ENCODE peak calls at places on chromosomes 2 and 18, in six cellular contexts. P, T, F, E, L and C are unnamed samples.

GRCh38 chr2:10002087-10002486 is 41.3 kb upstream of the KLF11 start:
- DNase-seq in E (no peak), P (no peak), T (no peak), L (no peak), F (no peak), C (no peak)

GRCh38 chr2:45882707-45883106 is 231.2 kb downstream of the PRKCE start:
- DNase-seq in P (no peak), L (no peak), E (peak), F (peak), T (no peak), C (peak)

GRCh38 chr2:230873670-230874401 is 9.1 kb downstream of the ITM2C start:
- DNase-seq in T (peak), L (no peak), P (no peak), F (no peak), E (peak), C (no peak)

GRCh38 chr2:209472386-209472832 is 48.6 kb downstream of the MAP2 start:
- DNase-seq in L (no peak), E (no peak), T (no peak), P (no peak), F (peak), C (peak)

GRCh38 chr2:148990968-148991367 is 47.5 kb upstream of the LYPD6B start:
- DNase-seq in E (no peak), F (no peak), L (no peak), T (no peak), P (no peak), C (no peak)

GRCh38 chr2:24403168-24403850 is 43.0 kb upstream of the ITSN2 start:
- DNase-seq in T (no peak), F (no peak), L (no peak), P (no peak), E (no peak), C (no peak)

GRCh38 chr2:196718796-196719564 is 79.5 kb downstream of the CCDC150 start:
- DNase-seq in T (no peak), L (no peak), P (no peak), E (no peak), F (peak), C (peak)

GRCh38 chr2:172096661-172097547 is 5.8 kb downstream of the DLX2 start:
- DNase-seq in P (no peak), T (no peak), F (peak), L (no peak), E (no peak), C (no peak)

GRCh38 chr2:146642066-146642465 is 1202.8 kb upstream of the ACVR2A start:
- DNase-seq in P (no peak), T (no peak), E (no peak), L (no peak), F (no peak), C (no peak)

GRCh38 chr2:32745191-32745590 is 117.3 kb downstream of the TTC27 start:
- DNase-seq in E (no peak), P (no peak), F (no peak), T (no peak), L (no peak), C (peak)

GRCh38 chr2:185128331-185128730 is 530.0 kb downstream of the ZNF804A start:
- DNase-seq in L (no peak), F (no peak), T (no peak), E (no peak), P (no peak), C (no peak)

GRCh38 chr18:46155652-46156051 is 51.5 kb downstream of the HAUS1 start:
- DNase-seq in F (peak), P (no peak), T (no peak), L (no peak), E (no peak), C (peak)

GRCh38 chr2:25079050-25079635 is 37.3 kb downstream of the EFR3B start:
- DNase-seq in L (no peak), T (no peak), F (no peak), E (no peak), P (no peak), C (no peak)

GRCh38 chr2:165425556-165425955 is 43.9 kb upstream of the CSRNP3 start:
- DNase-seq in F (no peak), L (no peak), P (no peak), T (no peak), E (no peak), C (no peak)

GRCh38 chr2:119480184-119480583 is 44.1 kb downstream of the SCTR start:
- DNase-seq in T (no peak), P (no peak), L (no peak), F (no peak), E (no peak), C (no peak)

GRCh38 chr2:65396348-65397026 is 35.9 kb downstream of the SPRED2 start:
- DNase-seq in F (peak), L (no peak), P (no peak), E (peak), T (no peak), C (peak)

GRCh38 chr2:7758065-7758759 is 841.0 kb downstream of the RNF144A start:
- DNase-seq in L (no peak), F (no peak), T (peak), P (no peak), E (no peak), C (no peak)

GRCh38 chr2:46003912-46004473 is 293.2 kb upstream of the EPAS1 start:
- DNase-seq in E (no peak), P (no peak), T (no peak), L (no peak), F (no peak), C (no peak)

GRCh38 chr18:45562567-45563479 is 52.5 kb upstream of the SLC14A2 start:
- DNase-seq in F (no peak), E (peak), P (no peak), T (no peak), L (no peak), C (no peak)

GRCh38 chr2:30777662-30778505 is 29.4 kb downstream of the CAPN13 start:
- DNase-seq in L (no peak), P (no peak), T (no peak), F (no peak), E (no peak), C (no peak)

GRCh38 chr18:5524660-5525059 is 19.1 kb downstream of the EPB41L3 start:
- DNase-seq in F (no peak), P (no peak), E (no peak), T (no peak), L (no peak), C (no peak)

GRCh38 chr18:62396381-62396780 is 71.3 kb downstream of the TNFRSF11A start:
- DNase-seq in F (no peak), T (no peak), E (no peak), P (no peak), L (no peak), C (no peak)

GRCh38 chr18:3508576-3509559 is 58.9 kb downstream of the TGIF1 start:
- DNase-seq in T (no peak), P (no peak), E (no peak), L (no peak), F (no peak), C (no peak)

GRCh38 chr2:152647417-152648010 is 69.7 kb downstream of the PRPF40A start:
- DNase-seq in P (peak), F (peak), E (peak), T (no peak), L (peak), C (peak)

GRCh38 chr2:24973812-24974211 is 2.1 kb upstream of the DNAJC27 start:
- DNase-seq in E (no peak), L (no peak), P (no peak), F (peak), T (no peak), C (no peak)

GRCh38 chr2:237143676-237144440 is 58.2 kb downstream of the COPS8 start:
- DNase-seq in E (no peak), L (no peak), T (no peak), P (no peak), F (peak), C (peak)

GRCh38 chr2:231614559-231615057 is 21.9 kb downstream of the TEX44 start:
- DNase-seq in T (no peak), F (no peak), L (peak), P (peak), E (no peak), C (no peak)

GRCh38 chr2:54968561-54969218 is 81.6 kb downstream of the RTN4 start:
- DNase-seq in T (no peak), E (no peak), P (no peak), L (no peak), F (peak), C (no peak)

GRCh38 chr2:2183717-2184116 is 147.4 kb downstream of the MYT1L start:
- DNase-seq in T (no peak), E (no peak), L (no peak), F (no peak), P (no peak), C (no peak)

GRCh38 chr2:112800881-112801583 is 16.7 kb upstream of the IL1A start:
- DNase-seq in T (no peak), L (no peak), F (no peak), E (no peak), P (no peak), C (no peak)

GRCh38 chr2:7427293-7428060 is 510.3 kb downstream of the RNF144A start:
- DNase-seq in L (no peak), P (no peak), T (peak), E (no peak), F (peak), C (peak)

GRCh38 chr2:219772697-219773096 is 145.3 kb downstream of the SLC4A3 start:
- DNase-seq in T (no peak), E (no peak), P (no peak), L (no peak), F (no peak), C (no peak)

GRCh38 chr2:111252436-111252835 is 131.7 kb downstream of the BCL2L11 start:
- DNase-seq in T (no peak), P (no peak), L (no peak), E (no peak), F (no peak), C (peak)

GRCh38 chr2:134772493-134773169 is 53.8 kb upstream of the TMEM163 start:
- DNase-seq in P (no peak), L (no peak), T (no peak), E (no peak), F (no peak), C (no peak)

GRCh38 chr2:9573840-9574239 is 18.2 kb upstream of the ADAM17 start:
- DNase-seq in L (no peak), T (no peak), E (no peak), F (no peak), P (no peak), C (no peak)

GRCh38 chr2:181764095-181764963 is 84.0 kb upstream of the NEUROD1 start:
- DNase-seq in L (no peak), T (no peak), P (no peak), F (no peak), E (no peak), C (no peak)
- TF ChIP-seq CTCF in L (no peak), T (no peak), P (no peak), F (no peak), E (no peak), C (no peak)

GRCh38 chr2:239398536-239398935 is 2.3 kb downstream of the HDAC4 start:
- DNase-seq in E (no peak), L (peak), P (no peak), F (no peak), T (no peak), C (no peak)
- H3K4me3 ChIP-seq in E (no peak), L (no peak), P (no peak), F (no peak), T (no peak), C (no peak)

DNA sequence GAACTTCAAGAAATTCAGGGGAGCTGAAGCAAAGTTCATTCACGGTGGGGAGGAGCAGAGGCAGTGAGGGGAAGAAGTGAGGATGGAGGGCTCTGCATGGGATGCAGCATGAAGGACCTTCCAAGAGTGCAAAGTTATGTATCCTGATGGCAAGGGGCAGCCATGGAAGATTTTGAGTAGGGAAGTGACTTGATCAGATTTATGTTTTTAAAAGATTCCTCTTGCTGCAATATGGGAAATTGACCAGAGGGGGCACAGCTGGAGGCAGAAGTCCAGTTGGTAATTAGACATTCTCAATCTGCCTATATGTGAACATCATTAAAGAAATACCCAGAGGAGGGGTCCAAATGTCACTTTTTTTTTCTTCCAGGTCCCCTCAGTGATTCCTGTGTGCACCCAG is 21.5 kb upstream of the ANXA4 start:
- DNase-seq in T (no peak), L (no peak), E (no peak), P (no peak), F (peak), C (no peak)
- TF ChIP-seq CTCF in T (peak), L (no peak), E (no peak), P (peak), F (peak), C (peak)

GRCh38 chr2:232698552-232699091 is 1.5 kb downstream of the GIGYF2 start:
- DNase-seq in E (no peak), P (no peak), T (no peak), L (no peak), F (peak), C (no peak)

GRCh38 chr2:232697807-232698110 is 628 bp downstream of the GIGYF2 start:
- DNase-seq in T (no peak), P (no peak), F (no peak), L (no peak), E (no peak), C (no peak)

GRCh38 chr2:232697059-232697806 is at the start of gene GIGYF2:
- DNase-seq in E (peak), L (peak), T (peak), P (peak), F (peak), C (peak)

GRCh38 chr2:232700154-232700553 is 3.0 kb downstream of the GIGYF2 start:
- DNase-seq in E (no peak), L (no peak), T (no peak), F (no peak), P (no peak), C (no peak)

GRCh38 chr2:232699110-232699509 is 2.0 kb downstream of the GIGYF2 start:
- DNase-seq in T (no peak), F (no peak), L (no peak), E (no peak), P (no peak), C (no peak)
- H3K4me3 ChIP-seq in T (peak), F (peak), L (peak), E (no peak), P (peak), C (no peak)

DNA sequence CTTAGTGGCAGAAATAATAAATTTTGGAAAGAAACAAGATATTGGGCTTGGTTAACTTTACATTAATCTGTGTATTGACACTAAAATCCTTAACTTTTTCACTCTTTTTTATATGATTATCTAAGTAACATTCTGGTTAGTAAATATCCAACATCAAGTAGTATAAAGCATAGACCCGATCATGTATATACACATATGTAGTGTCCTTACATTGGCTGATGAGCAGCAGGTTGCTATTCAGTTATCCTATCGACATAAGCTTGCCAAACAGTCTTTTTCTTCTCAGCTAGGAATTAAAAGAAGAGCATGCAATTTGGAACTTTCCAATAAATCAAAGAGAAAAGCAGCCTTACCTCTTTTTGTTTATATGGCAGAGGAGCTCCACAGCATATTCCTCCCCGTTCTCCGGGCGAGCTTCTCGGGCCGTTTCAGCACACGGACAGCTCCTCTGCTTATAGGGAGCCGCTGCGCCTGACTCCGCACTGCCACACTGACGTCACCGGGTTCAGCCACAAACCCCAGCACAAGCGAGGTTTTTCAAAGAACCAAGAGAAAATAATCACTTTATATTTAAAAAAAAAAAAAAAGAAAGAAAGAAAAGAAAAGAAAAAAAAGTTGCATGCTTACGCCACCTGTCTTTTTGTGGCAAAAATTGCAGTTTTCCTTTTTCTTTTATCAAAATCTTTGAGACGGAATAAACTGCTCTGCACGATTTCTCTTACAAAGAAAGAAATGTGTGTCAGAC is at the start of gene SCG2:
- DNase-seq in T (no peak), E (peak), F (peak), P (peak), L (peak), C (peak)
- TF ChIP-seq CTCF in T (no peak), E (no peak), F (peak), P (peak), L (peak), C (peak)

GRCh38 chr18:75132471-75132870 is 76.5 kb downstream of the PTGR3 start:
- DNase-seq in L (no peak), T (no peak), P (no peak), E (no peak), F (no peak), C (no peak)

GRCh38 chr18:75130591-75131274 is 78.2 kb downstream of the PTGR3 start:
- DNase-seq in T (no peak), F (peak), P (no peak), L (no peak), E (no peak), C (peak)

GRCh38 chr18:75132931-75133525 is 75.9 kb downstream of the PTGR3 start:
- DNase-seq in E (no peak), L (no peak), P (no peak), F (no peak), T (no peak), C (no peak)

GRCh38 chr18:75132068-75132467 is 76.9 kb downstream of the PTGR3 start:
- DNase-seq in F (no peak), L (no peak), T (no peak), E (no peak), P (no peak), C (no peak)

DNA sequence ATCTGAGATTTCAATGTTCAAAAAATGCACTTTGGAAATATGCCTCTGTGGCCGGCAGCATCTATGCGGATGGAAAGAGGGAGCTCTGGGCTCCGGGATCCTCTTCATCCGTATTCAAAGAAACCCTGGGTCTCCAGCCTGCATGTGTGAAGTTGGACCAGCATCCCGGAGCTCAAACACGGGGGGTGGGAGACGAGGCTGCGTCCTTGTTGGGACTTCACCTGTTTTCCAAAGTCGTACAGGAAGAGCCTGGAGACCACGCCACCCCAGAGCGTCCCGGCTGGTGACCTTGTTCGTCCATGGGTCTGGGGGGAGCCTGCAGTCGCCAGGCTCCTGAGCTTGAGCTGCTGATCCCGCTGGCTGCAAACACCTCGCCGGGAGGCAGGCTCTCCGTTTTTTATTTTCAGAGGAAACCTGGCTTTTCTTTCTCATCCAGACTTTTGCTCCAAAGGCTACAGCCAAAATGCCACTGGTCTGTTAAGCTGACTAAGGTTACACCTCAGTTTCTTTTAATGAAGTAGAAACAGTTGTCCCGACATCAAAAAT is 77.4 kb downstream of the PTGR3 start:
- DNase-seq in E (no peak), P (no peak), T (no peak), L (no peak), F (no peak), C (no peak)
- H3K4me3 ChIP-seq in E (no peak), P (no peak), T (no peak), L (no peak), F (no peak), C (no peak)

GRCh38 chr2:157190151-157190550 is 67.4 kb upstream of the GALNT5 start:
- DNase-seq in P (no peak), L (no peak), E (no peak), F (peak), T (no peak), C (peak)

GRCh38 chr2:157182834-157183396 is 74.6 kb upstream of the GALNT5 start:
- DNase-seq in F (peak), E (no peak), T (no peak), L (no peak), P (no peak), C (peak)

GRCh38 chr2:157184161-157184910 is 73.2 kb upstream of the GALNT5 start:
- DNase-seq in E (no peak), L (no peak), P (no peak), F (no peak), T (no peak), C (peak)

GRCh38 chr2:157182204-157182709 is 75.2 kb upstream of the GALNT5 start:
- DNase-seq in F (peak), P (no peak), E (no peak), L (no peak), T (no peak), C (peak)

GRCh38 chr2:157185828-157186227 is 71.7 kb upstream of the GALNT5 start:
- DNase-seq in F (peak), T (no peak), E (no peak), P (no peak), L (no peak), C (peak)
- TF ChIP-seq CTCF in F (peak), T (no peak), E (no peak), P (no peak), L (no peak), C (peak)

GRCh38 chr2:186820303-186820702 is 28.7 kb downstream of the ZSWIM2 start:
- DNase-seq in E (no peak), T (no peak), P (no peak), L (no peak), F (no peak), C (no peak)
- H3K4me3 ChIP-seq in E (no peak), T (no peak), P (no peak), L (no peak), F (no peak), C (no peak)